ENCODE peak calls at places on chromosomes 6 and 20, in ten cellular contexts. S is heart left ventricle, H is A673, D is neural progenitor cell, Q is adrenal gland, U is heart right ventricle, Z is body of pancreas, J is mammary epithelial cell, W is stomach, G is psoas muscle. C is an unnamed sample.

GRCh38 chr6:170025341-170026271 is 265.3 kb downstream of the DLL1 start:
- DNase-seq in S (no peak), H (no peak), D (no peak), Q (peak; percentile 1), U (no peak), Z (peak; percentile 11), J (peak; percentile 1), W (peak; percentile 24), G (no peak), C (peak; percentile 54)

GRCh38 chr20:61436674-61437279 is 184.7 kb downstream of the CDH4 start:
- DNase-seq in S (no peak), H (peak; percentile 99), D (peak; percentile 94), Q (no peak), U (no peak), Z (no peak), J (peak; percentile 98), W (no peak), G (no peak), C (no peak)

GRCh38 chr6:65448806-65449397 is 258.1 kb downstream of the EYS start:
- DNase-seq in S (no peak), H (no peak), D (no peak), Q (no peak), U (no peak), Z (no peak), J (no peak), W (no peak), G (no peak), C (no peak)

GRCh38 chr6:38239719-38240451 is 399.8 kb downstream of the BTBD9 start:
- DNase-seq in S (no peak), H (no peak), D (no peak), Q (peak; percentile 9), U (no peak), Z (no peak), J (no peak), W (no peak), G (no peak), C (no peak)

GRCh38 chr6:28944412-28945006 is 20.7 kb upstream of the TRIM27 start:
- DNase-seq in S (peak; percentile 50), H (peak; percentile 87), D (peak; percentile 79), Q (peak; percentile 28), U (peak; percentile 27), Z (peak; percentile 66), J (peak; percentile 69), W (peak; percentile 41), G (no peak), C (no peak)

GRCh38 chr20:53609501-53610445 is 16.1 kb upstream of the ZNF217 start:
- DNase-seq in S (peak; percentile 42), H (peak; percentile 76), D (peak; percentile 46), Q (peak; percentile 33), U (peak; percentile 42), Z (no peak), J (no peak), W (peak; percentile 45), G (peak; percentile 63), C (peak; percentile 90)

GRCh38 chr6:138001750-138002349 is 105.4 kb downstream of the PERP start:
- DNase-seq in S (peak; percentile 36), H (peak; percentile 51), D (peak; percentile 70), Q (peak; percentile 46), U (no peak), Z (peak; percentile 74), J (peak; percentile 43), W (peak; percentile 71), G (no peak), C (no peak)

GRCh38 chr6:26412954-26413353 is 10.9 kb downstream of the BTN3A1 start:
- DNase-seq in S (no peak), H (no peak), D (no peak), Q (no peak), U (no peak), Z (no peak), J (no peak), W (no peak), G (no peak), C (no peak)

GRCh38 chr6:35298625-35299140 is 1.1 kb downstream of the DEF6 start:
- DNase-seq in S (no peak), H (no peak), D (no peak), Q (no peak), U (no peak), Z (no peak), J (no peak), W (no peak), G (no peak), C (no peak)

GRCh38 chr6:53203483-53203882 is 54.8 kb upstream of the GCM1 start:
- DNase-seq in S (no peak), H (no peak), D (no peak), Q (no peak), U (no peak), Z (no peak), J (no peak), W (no peak), G (no peak), C (no peak)

GRCh38 chr6:93124226-93124625 is 295.1 kb downstream of the EPHA7 start:
- DNase-seq in S (no peak), H (no peak), D (no peak), Q (no peak), U (no peak), Z (no peak), J (no peak), W (no peak), G (no peak), C (no peak)

GRCh38 chr6:118903134-118903533 is 9.2 kb downstream of the ASF1A start:
- DNase-seq in S (no peak), H (no peak), D (no peak), Q (no peak), U (no peak), Z (no peak), J (no peak), W (no peak), G (no peak), C (no peak)

GRCh38 chr6:78538002-78538401 is 329.3 kb upstream of the IRAK1BP1 start:
- DNase-seq in S (no peak), H (no peak), D (no peak), Q (no peak), U (no peak), Z (no peak), J (peak; percentile 57), W (no peak), G (no peak), C (no peak)

GRCh38 chr20:41064377-41064776 is 35.8 kb downstream of the TOP1 start:
- DNase-seq in S (no peak), H (no peak), D (no peak), Q (no peak), U (no peak), Z (no peak), J (no peak), W (no peak), G (no peak), C (no peak)

GRCh38 chr20:38395165-38395564 is 40.0 kb downstream of the SNHG17 start:
- DNase-seq in S (no peak), H (no peak), D (no peak), Q (no peak), U (no peak), Z (no peak), J (no peak), W (no peak), G (no peak), C (no peak)

GRCh38 chr6:33824461-33825154 is 20.8 kb upstream of the MLN start:
- DNase-seq in S (no peak), H (no peak), D (no peak), Q (no peak), U (peak; percentile 29), Z (no peak), J (no peak), W (peak; percentile 32), G (no peak), C (no peak)

GRCh38 chr20:62660216-62660615 is 17.9 kb downstream of the SLCO4A1 start:
- DNase-seq in S (no peak), H (no peak), D (no peak), Q (no peak), U (no peak), Z (no peak), J (no peak), W (no peak), G (no peak), C (no peak)
- H3K4me1 ChIP-seq in S (peaks cover 20% of the 10 kb centered on the region), H (no peaks in the 10 kb centered on the region), D (peaks cover 10% of the 10 kb centered on the region), Q (no peaks in the 10 kb centered on the region), U (no peaks in the 10 kb centered on the region), Z (no peaks in the 10 kb centered on the region), J (peaks cover 8% of the 10 kb centered on the region), W (peaks cover 12% of the 10 kb centered on the region), G (no peaks in the 10 kb centered on the region), C (no peaks in the 10 kb centered on the region)

DNA sequence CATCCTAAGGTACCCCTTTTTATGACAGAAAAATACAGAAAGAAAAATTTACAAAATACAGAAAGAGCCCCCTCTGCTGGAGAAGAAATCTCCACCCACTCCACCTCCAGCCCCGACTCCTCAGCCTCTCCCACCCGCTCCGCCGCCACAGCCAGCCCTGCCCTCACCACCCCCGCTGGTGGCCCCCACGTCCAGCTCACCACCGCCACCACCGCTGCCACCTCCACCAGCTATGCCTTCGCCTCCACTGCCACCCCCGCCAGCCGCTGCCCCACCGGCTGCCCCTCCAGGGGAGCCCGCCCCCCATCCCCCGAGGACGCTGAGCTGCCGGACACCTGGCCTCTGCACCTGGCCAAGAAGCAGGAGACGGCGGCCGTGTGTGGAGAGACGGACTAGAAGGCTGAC is 17.7 kb downstream of the WFDC2 start:
- DNase-seq in S (no peak), H (peak; percentile 10), D (peak; percentile 54), Q (no peak), U (no peak), Z (no peak), J (no peak), W (no peak), G (no peak), C (no peak)
- TF ChIP-seq CTCF in S (no peak), H (peak; percentile 41), D (peak; percentile 66), Q (no peak), U (peak; percentile 14), Z (no peak), J (no peak), W (no peak), G (no peak), C (no peak)

DNA sequence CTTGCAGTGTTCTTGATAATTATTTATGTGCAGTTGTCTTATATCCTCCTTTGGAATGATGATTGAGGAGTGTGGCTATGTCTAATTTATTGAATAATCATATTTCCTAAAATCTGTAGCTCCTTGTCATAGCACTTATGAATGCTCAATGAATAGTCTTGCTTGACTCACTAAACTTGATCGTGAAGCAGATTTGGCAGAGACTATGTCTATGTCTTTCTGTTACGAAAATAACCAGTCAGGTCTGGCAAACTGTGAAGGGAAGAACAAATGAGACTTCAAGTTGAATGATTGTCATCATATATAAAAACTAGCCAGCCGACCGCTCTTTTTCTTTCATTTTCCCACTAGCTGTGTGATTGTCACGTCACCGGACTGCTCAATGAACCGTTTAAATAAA is 1303.9 kb upstream of the GJE1 start:
- DNase-seq in S (no peak), H (no peak), D (no peak), Q (no peak), U (no peak), Z (no peak), J (peak; percentile 51), W (no peak), G (no peak), C (no peak)
- H3K4me3 ChIP-seq in S (no peak overlapping the region), H (no peak overlapping the region), D (no peak overlapping the region), Q (no peak overlapping the region), U (no peak overlapping the region), Z (no peak overlapping the region), J (peak overlapping the region; percentile 38), W (no peak overlapping the region), G (no peak overlapping the region), C (no peak overlapping the region)

DNA sequence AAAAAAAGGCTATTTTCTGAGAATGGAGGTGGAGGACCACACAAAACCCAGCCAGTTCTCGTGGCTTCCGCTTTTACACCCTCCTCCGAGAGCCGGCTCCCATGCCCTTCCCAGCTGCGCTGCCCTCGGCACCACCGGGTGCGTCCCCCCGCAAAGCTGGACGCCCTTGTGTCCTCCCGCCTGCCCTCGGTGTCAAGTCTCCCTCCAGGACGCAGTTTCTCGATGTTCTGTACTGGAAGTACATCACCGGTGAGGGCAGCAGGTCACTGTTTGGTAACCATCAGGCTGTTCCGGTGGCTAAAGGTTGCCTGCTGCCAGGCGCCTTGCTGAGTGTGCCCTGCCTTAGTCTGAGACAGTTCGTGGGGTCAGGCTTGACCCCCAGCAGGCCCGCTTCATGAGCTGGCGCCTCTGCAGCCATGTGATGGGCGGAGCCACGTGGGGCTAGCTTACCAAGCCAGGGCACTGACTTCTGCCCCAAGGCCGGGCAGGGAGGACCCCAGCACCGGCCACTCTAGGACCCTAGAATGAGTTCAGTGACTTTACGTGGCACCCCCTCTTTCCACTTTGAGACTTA is 34.6 kb downstream of the RREB1 start:
- DNase-seq in S (no peak), H (no peak), D (no peak), Q (no peak), U (no peak), Z (no peak), J (no peak), W (no peak), G (peak; percentile 68), C (peak; percentile 81)
- H3K4me1 ChIP-seq in S (peaks cover 88% of the 10 kb centered on the region), H (peaks cover 86% of the 10 kb centered on the region), D (peaks cover 69% of the 10 kb centered on the region), Q (peaks cover 53% of the 10 kb centered on the region), U (peaks cover 73% of the 10 kb centered on the region), Z (peaks cover 96% of the 10 kb centered on the region), J (peaks cover 57% of the 10 kb centered on the region), W (peaks cover 95% of the 10 kb centered on the region), G (peaks cover 74% of the 10 kb centered on the region), C (peaks cover 99% of the 10 kb centered on the region)